ENCODE peak calls at places on chromosomes 13 and 19, in ten cellular contexts. F is small intestine, U is A549, W is fibroblast of lung, R is tibial nerve, Z is mesendoderm, Y is suprapubic skin, J is IMR-90, T is esophagus squamous epithelium, V is transverse colon. N is an unnamed sample. For H3K4me1, the result is how much of the 10 kb centered on the place peaks cover.

GRCh38 chr19:39126593-39127187 is 1.1 kb downstream of the PAK4 start:
- DNase-seq in T (no peak), J (no peak), U (peak), Z (peak), V (peak), R (no peak), F (peak), Y (no peak), W (peak), N (no peak)

GRCh38 chr13:79533781-79534400 is 52.9 kb downstream of the NDFIP2 start:
- DNase-seq in J (peak), R (no peak), Z (no peak), T (no peak), W (no peak), V (no peak), U (no peak), Y (no peak), F (no peak), N (no peak)

GRCh38 chr13:98285852-98286594 is 109.0 kb upstream of the RNF113B start:
- DNase-seq in T (no peak), R (no peak), V (no peak), J (no peak), Z (peak), U (no peak), W (no peak), Y (no peak), F (no peak), N (no peak)

GRCh38 chr13:30882996-30883766 is 22.9 kb upstream of the MEDAG start:
- DNase-seq in J (no peak), R (no peak), V (no peak), T (no peak), Z (no peak), Y (no peak), W (no peak), F (no peak), U (no peak), N (no peak)

GRCh38 chr19:31350033-31350692 is 927 bp upstream of the TSHZ3 start:
- DNase-seq in U (no peak), W (peak), Y (no peak), V (no peak), Z (no peak), J (no peak), F (no peak), R (no peak), T (no peak), N (no peak)

GRCh38 chr19:16435238-16435911 is 36.4 kb downstream of the EPS15L1 start:
- DNase-seq in Z (peak), U (no peak), J (peak), F (no peak), T (no peak), W (peak), R (peak), Y (no peak), V (peak), N (no peak)

GRCh38 chr13:25771641-25772478 is 280.0 kb downstream of the SHISA2 start:
- DNase-seq in Y (no peak), U (no peak), W (peak), R (no peak), Z (peak), J (no peak), F (no peak), V (no peak), T (no peak), N (no peak)

GRCh38 chr19:35029737-35030256 is 473 bp upstream of the SCN1B start:
- DNase-seq in W (no peak), Y (no peak), V (no peak), R (no peak), F (no peak), J (no peak), U (peak), Z (no peak), T (no peak), N (no peak)

GRCh38 chr13:76717092-76717491 is 169.1 kb downstream of the KCTD12 start:
- DNase-seq in Z (no peak), J (peak), U (no peak), R (no peak), T (no peak), W (no peak), V (no peak), F (no peak), Y (no peak), N (no peak)

GRCh38 chr19:19250196-19250801 is 22.8 kb downstream of the TM6SF2 start:
- DNase-seq in U (no peak), Z (no peak), R (no peak), Y (no peak), W (no peak), T (no peak), J (no peak), F (no peak), V (no peak), N (no peak)

DNA sequence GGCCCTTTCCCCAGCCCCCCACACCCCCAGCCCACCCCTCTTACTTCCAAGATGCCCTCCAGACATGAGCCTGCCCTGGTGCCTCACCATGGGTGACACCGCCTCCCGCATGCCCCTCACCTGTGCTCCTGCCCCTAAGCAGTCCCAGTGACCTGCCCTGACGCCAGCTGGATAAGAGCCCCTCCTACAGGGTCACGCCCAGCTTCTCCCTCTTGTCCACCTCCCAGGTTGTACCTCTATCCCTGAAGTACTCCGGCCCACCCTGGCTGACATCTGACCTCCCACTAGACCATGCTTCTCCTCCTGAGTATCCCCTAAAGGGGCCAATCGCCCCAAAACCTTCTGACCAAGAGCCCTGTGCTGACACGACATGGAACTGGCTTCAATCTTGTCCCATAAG is 51.3 kb downstream of the COLGALT1 start:
- DNase-seq in F (no peak), J (no peak), W (no peak), U (no peak), V (no peak), Z (peak), T (no peak), Y (no peak), R (no peak), N (no peak)
- H3K4me3 ChIP-seq in F (no peak), J (no peak), W (no peak), U (peak), V (no peak), Z (no peak), T (peak), Y (no peak), R (peak), N (no peak)

GRCh38 chr13:104483631-104484030 is 1417.4 kb upstream of the SLC10A2 start:
- DNase-seq in V (no peak), R (no peak), W (no peak), T (no peak), F (no peak), Y (no peak), U (no peak), J (no peak), Z (no peak), N (no peak)

GRCh38 chr13:104491951-104492350 is 1425.7 kb upstream of the SLC10A2 start:
- DNase-seq in F (no peak), V (no peak), Y (no peak), T (no peak), Z (no peak), J (no peak), W (no peak), R (no peak), U (no peak), N (no peak)

GRCh38 chr13:104485571-104485970 is 1419.4 kb upstream of the SLC10A2 start:
- DNase-seq in V (no peak), J (no peak), W (no peak), T (no peak), R (no peak), U (no peak), Y (no peak), Z (no peak), F (no peak), N (no peak)

GRCh38 chr13:104487006-104487405 is 1420.8 kb upstream of the SLC10A2 start:
- DNase-seq in J (no peak), F (no peak), R (no peak), U (no peak), W (peak), T (no peak), Z (no peak), Y (no peak), V (no peak), N (no peak)
- H3K4me1 ChIP-seq in J (under half), F (under half), R (under half), U (under half), W (under half), T (under half), Z (under half), Y (under half), V (under half), N (under half)

GRCh38 chr19:1672038-1672768 is 19.8 kb upstream of the TCF3 start:
- DNase-seq in V (peak), U (peak), R (no peak), Z (no peak), W (peak), F (no peak), Y (peak), T (no peak), J (peak), N (no peak)
- H3K4me3 ChIP-seq in V (peak), U (peak), R (peak), Z (no peak), W (peak), F (no peak), Y (no peak), T (peak), J (peak), N (peak)

GRCh38 chr19:4538601-4538954 is 1.3 kb downstream of the LRG1 start:
- DNase-seq in J (no peak), F (no peak), W (no peak), U (no peak), Z (no peak), Y (no peak), R (no peak), V (no peak), T (no peak), N (no peak)
- H3K4me1 ChIP-seq in J (under half), F (under half), W (under half), U (under half), Z (under half), Y (under half), R (under half), V (under half), T (under half), N (under half)

N was measured in effector memory CD4-positive, alpha-beta T cell.